ENCODE peak calls at places on chromosomes 6 and 20, in eight cellular contexts. G, K, Z, H, N, R, I and P are unnamed samples.

GRCh38 chr6:104955927-104956662 is 812 bp upstream of the LIN28B start:
- DNase-seq in K (no peak), I (no peak), G (no peak), Z (no peak), N (no peak), H (peak; percentile 83), R (no peak), P (no peak)

GRCh38 chr20:59820204-59821041 is 113.0 kb downstream of the SYCP2 start:
- DNase-seq in H (peak; percentile 94), I (no peak), K (no peak), Z (no peak), N (no peak), G (no peak), R (no peak), P (no peak)

GRCh38 chr6:89567635-89568390 is 70.7 kb downstream of the LYRM2 start:
- DNase-seq in N (no peak), Z (no peak), K (no peak), G (no peak), R (no peak), H (peak; percentile 50), I (no peak), P (no peak)

GRCh38 chr6:26053929-26054658 is 33.1 kb upstream of the HFE start:
- DNase-seq in H (no peak), Z (no peak), G (no peak), N (no peak), K (no peak), I (no peak), R (no peak), P (no peak)

GRCh38 chr6:102619585-102619984 is 1226.1 kb downstream of the GRIK2 start:
- DNase-seq in Z (no peak), N (peak; percentile 2), G (no peak), H (peak; percentile 57), R (no peak), K (no peak), I (peak; percentile 1), P (no peak)

GRCh38 chr6:15375638-15376290 is 129.9 kb downstream of the JARID2 start:
- DNase-seq in Z (no peak), K (no peak), I (no peak), H (no peak), R (no peak), N (no peak), G (no peak), P (no peak)

GRCh38 chr20:6697228-6697972 is 70.1 kb upstream of the BMP2 start:
- DNase-seq in H (no peak), K (no peak), N (no peak), R (no peak), G (no peak), I (no peak), Z (no peak), P (no peak)

GRCh38 chr20:46945465-46945864 is 50.8 kb downstream of the EYA2 start:
- DNase-seq in H (no peak), K (no peak), G (no peak), Z (no peak), I (no peak), N (no peak), R (no peak), P (no peak)

GRCh38 chr20:4919047-4919704 is 82.1 kb downstream of the SLC23A2 start:
- DNase-seq in H (peak; percentile 76), Z (no peak), N (no peak), R (no peak), G (no peak), I (no peak), K (no peak), P (no peak)

GRCh38 chr20:34570859-34571306 is 12.4 kb downstream of the MAP1LC3A start:
- DNase-seq in N (no peak), Z (no peak), R (no peak), I (no peak), K (no peak), G (no peak), H (no peak), P (no peak)

GRCh38 chr20:52493177-52493711 is 301.7 kb upstream of the ZFP64 start:
- DNase-seq in N (no peak), K (no peak), H (no peak), I (peak; percentile 67), Z (no peak), G (no peak), R (no peak), P (peak; percentile 10)

GRCh38 chr6:85456782-85457181 is 6.9 kb downstream of the NT5E start:
- DNase-seq in R (no peak), N (no peak), I (no peak), Z (no peak), H (no peak), K (no peak), G (no peak), P (no peak)

GRCh38 chr6:71107935-71108420 is 151.1 kb upstream of the B3GAT2 start:
- DNase-seq in K (no peak), R (no peak), N (no peak), G (no peak), Z (no peak), H (peak; percentile 7), I (peak; percentile 37), P (no peak)

GRCh38 chr6:50520325-50520724 is 193.0 kb upstream of the TFAP2D start:
- DNase-seq in Z (no peak), H (no peak), R (no peak), N (no peak), G (no peak), K (no peak), I (no peak), P (no peak)

GRCh38 chr6:88141641-88142298 is 24.4 kb downstream of the CNR1 start:
- DNase-seq in K (no peak), G (no peak), N (peak; percentile 53), R (no peak), Z (no peak), H (no peak), I (no peak), P (no peak)

GRCh38 chr6:146551545-146551944 is 7.9 kb downstream of the RAB32 start:
- DNase-seq in G (no peak), Z (no peak), N (no peak), R (no peak), K (no peak), I (no peak), H (no peak), P (no peak)

GRCh38 chr6:168243812-168244376 is 75.7 kb downstream of the DACT2 start:
- DNase-seq in G (no peak), I (no peak), H (no peak), N (no peak), Z (no peak), R (no peak), K (no peak), P (no peak)

GRCh38 chr20:21693322-21693721 is 12.1 kb upstream of the PAX1 start:
- DNase-seq in I (no peak), H (peak; percentile 5), K (no peak), Z (no peak), R (no peak), N (no peak), G (no peak), P (no peak)

GRCh38 chr20:8722277-8722928 is 346.5 kb upstream of the PLCB4 start:
- DNase-seq in H (peak; percentile 82), N (peak; percentile 35), R (peak; percentile 15), I (peak; percentile 45), G (peak; percentile 51), K (no peak), Z (no peak), P (no peak)

GRCh38 chr20:57479196-57479595 is 45.7 kb downstream of the CTCFL start:
- DNase-seq in N (no peak), R (no peak), Z (no peak), G (no peak), I (no peak), K (no peak), H (no peak), P (no peak)

GRCh38 chr20:4233520-4233919 is 218.2 kb upstream of the RNF24 start:
- DNase-seq in H (no peak), R (no peak), Z (no peak), I (no peak), K (no peak), N (no peak), G (no peak), P (no peak)

GRCh38 chr6:140393665-140394064 is 1019.2 kb upstream of the CITED2 start:
- DNase-seq in R (no peak), N (no peak), K (no peak), H (no peak), Z (no peak), G (no peak), I (no peak), P (no peak)

GRCh38 chr20:62581308-62581707 is 61.0 kb upstream of the SLCO4A1 start:
- DNase-seq in Z (no peak), N (no peak), I (no peak), H (no peak), R (no peak), G (no peak), K (no peak), P (no peak)

GRCh38 chr6:105424177-105424783 is 21.4 kb upstream of the PREP start:
- DNase-seq in Z (peak; percentile 50), R (peak; percentile 68), K (peak; percentile 8), N (peak; percentile 65), G (no peak), H (peak; percentile 61), I (peak; percentile 46), P (peak; percentile 50)

GRCh38 chr6:55777461-55777860 is 97.9 kb downstream of the BMP5 start:
- DNase-seq in G (no peak), I (no peak), Z (no peak), R (no peak), N (no peak), H (no peak), K (no peak), P (no peak)

GRCh38 chr20:20664795-20665194 is 47.6 kb downstream of the RALGAPA2 start:
- DNase-seq in H (peak; percentile 51), R (no peak), K (no peak), I (peak; percentile 3), N (peak; percentile 46), G (peak; percentile 33), Z (no peak), P (no peak)

GRCh38 chr6:35603326-35604202 is 85.2 kb downstream of the FKBP5 start:
- DNase-seq in K (no peak), H (no peak), I (no peak), G (no peak), N (no peak), Z (no peak), R (no peak), P (no peak)

GRCh38 chr6:163164175-163164900 is 250.2 kb upstream of the QKI start:
- DNase-seq in G (no peak), H (no peak), Z (no peak), N (no peak), K (no peak), I (no peak), R (no peak), P (no peak)

GRCh38 chr6:158869010-158869603 is 49.9 kb upstream of the EZR start:
- DNase-seq in K (no peak), R (no peak), Z (no peak), H (peak; percentile 68), N (no peak), G (no peak), I (peak; percentile 37), P (no peak)

GRCh38 chr6:160792711-160793110 is 90.7 kb downstream of the PLG start:
- DNase-seq in I (no peak), R (no peak), Z (no peak), G (no peak), N (no peak), H (no peak), K (no peak), P (no peak)

GRCh38 chr6:57317060-57317943 is at the start of gene PRIM2:
- DNase-seq in K (peak; percentile 69), N (peak; percentile 90), R (peak; percentile 75), H (peak; percentile 96), G (peak; percentile 80), I (peak; percentile 93), Z (peak; percentile 83), P (peak; percentile 77)

GRCh38 chr6:156943167-156943566 is 166.0 kb downstream of the ARID1B start:
- DNase-seq in R (no peak), G (no peak), I (no peak), N (no peak), Z (no peak), K (no peak), H (no peak), P (no peak)